ENCODE peak calls at places on chromosomes 12 and 14, in six cellular contexts. Q is BJ, U is esophagus muscularis mucosa, W is RWPE2, Y is RWPE1, H is left ventricle myocardium inferior. M is an unnamed sample.

GRCh38 chr12:30725739-30726138 is 29.0 kb downstream of the CAPRIN2 start:
- DNase-seq in Q (peak; percentile 41), U (no peak), W (no peak), Y (peak; percentile 84), H (no peak), M (no peak)

GRCh38 chr12:107360472-107360871 is 267.1 kb upstream of the CRY1 start:
- DNase-seq in Q (no peak), U (no peak), W (no peak), Y (peak; percentile 9), H (no peak), M (no peak)

GRCh38 chr14:33564774-33565630 is 385.9 kb downstream of the EGLN3 start:
- DNase-seq in Q (no peak), U (no peak), W (no peak), Y (peak; percentile 80), H (no peak), M (no peak)

GRCh38 chr14:104724981-104725771 is 1.1 kb downstream of the ADSS1 start:
- DNase-seq in Q (no peak), U (no peak), W (no peak), Y (no peak), H (peak; percentile 70), M (no peak)

GRCh38 chr12:82896979-82897378 is 210.3 kb downstream of the TMTC2 start:
- DNase-seq in Q (no peak), U (no peak), W (no peak), Y (peak; percentile 73), H (no peak), M (no peak)

GRCh38 chr14:57831981-57832380 is 33.9 kb downstream of the SLC35F4 start:
- DNase-seq in Q (no peak), U (no peak), W (no peak), Y (no peak), H (no peak), M (no peak)

GRCh38 chr12:124795081-124795948 is 68.3 kb downstream of the SCARB1 start:
- DNase-seq in Q (no peak), U (no peak), W (no peak), Y (no peak), H (no peak), M (no peak)

GRCh38 chr14:87111741-87112140 is 881.2 kb downstream of the GALC start:
- DNase-seq in Q (no peak), U (no peak), W (no peak), Y (no peak), H (no peak), M (no peak)

GRCh38 chr12:54282949-54283593 is 2.5 kb downstream of the HNRNPA1 start:
- DNase-seq in Q (no peak), U (no peak), W (no peak), Y (no peak), H (peak; percentile 31), M (no peak)

GRCh38 chr14:87630808-87631207 is 362.2 kb downstream of the GALC start:
- DNase-seq in Q (no peak), U (no peak), W (no peak), Y (no peak), H (no peak), M (no peak)

GRCh38 chr12:27163048-27163715 is 80.8 kb upstream of the C12orf71 start:
- DNase-seq in Q (no peak), U (no peak), W (no peak), Y (no peak), H (no peak), M (no peak)

GRCh38 chr14:91416744-91417133 is 881 bp downstream of the CCDC88C start:
- DNase-seq in Q (no peak), U (no peak), W (no peak), Y (peak; percentile 21), H (no peak), M (no peak)

GRCh38 chr12:120079352-120080042 is 37.1 kb downstream of the RAB35 start:
- DNase-seq in Q (no peak), U (no peak), W (no peak), Y (peak; percentile 80), H (no peak), M (no peak)

GRCh38 chr12:12807970-12808702 is 5.0 kb upstream of the DDX47 start:
- DNase-seq in Q (no peak), U (no peak), W (no peak), Y (no peak), H (peak; percentile 44), M (no peak)

GRCh38 chr12:109833307-109834189 is at the start of gene TRPV4:
- DNase-seq in Q (no peak), U (no peak), W (no peak), Y (no peak), H (peak; percentile 25), M (no peak)

GRCh38 chr12:83102499-83102898 is 415.8 kb downstream of the TMTC2 start:
- DNase-seq in Q (no peak), U (no peak), W (no peak), Y (no peak), H (no peak), M (no peak)

GRCh38 chr12:29783773-29784666 is at the start of gene TMTC1:
- DNase-seq in Q (no peak), U (no peak), W (peak; percentile 34), Y (peak; percentile 9), H (peak; percentile 90), M (peak; percentile 91)

GRCh38 chr14:105010891-105011291 is 10.0 kb downstream of the CDCA4 start:
- DNase-seq in Q (no peak), U (no peak), W (no peak), Y (no peak), H (no peak), M (no peak)

GRCh38 chr12:28793767-28794166 is 355.3 kb upstream of the FAR2 start:
- DNase-seq in Q (no peak), U (no peak), W (no peak), Y (no peak), H (no peak), M (no peak)

GRCh38 chr14:106044949-106045596 is 518.7 kb downstream of the TMEM121 start:
- DNase-seq in Q (no peak), U (no peak), W (no peak), Y (no peak), H (no peak), M (no peak)

GRCh38 chr14:68178282-68178681 is 358.7 kb downstream of the RAD51B start:
- DNase-seq in Q (no peak), U (no peak), W (no peak), Y (no peak), H (no peak), M (no peak)

DNA sequence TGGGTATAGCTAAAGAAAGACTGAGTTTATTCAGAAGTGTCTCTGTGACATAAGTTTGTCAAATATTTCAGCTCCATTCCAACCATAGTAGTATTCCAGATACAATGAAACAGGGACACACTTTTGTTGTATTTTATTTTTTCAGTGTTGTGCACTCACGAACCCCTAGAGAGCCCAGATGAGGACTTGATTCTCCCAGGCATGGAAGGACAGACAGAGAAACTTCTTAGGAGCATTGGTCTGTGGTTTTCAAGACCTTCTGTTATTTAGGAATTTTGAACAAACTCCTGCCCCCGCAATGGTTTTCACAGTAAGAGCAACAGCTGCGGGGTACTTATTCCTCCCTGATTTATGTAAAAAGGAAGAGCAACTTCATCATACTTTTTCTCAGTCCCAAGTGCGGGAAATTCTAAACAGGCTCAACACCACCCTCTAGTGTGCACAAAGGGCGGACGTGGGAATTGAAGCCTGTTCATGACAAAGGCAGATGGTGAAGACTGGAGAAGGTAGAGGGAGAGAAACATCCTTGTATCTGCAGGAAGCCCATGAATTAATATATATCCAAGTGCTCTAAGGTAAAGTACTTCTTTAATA is 147.6 kb downstream of the PAH start:
- DNase-seq in Q (peak; percentile 49), U (no peak), W (no peak), Y (peak; percentile 56), H (peak; percentile 23), M (no peak)
- TF ChIP-seq CTCF in Q (peak; percentile 84), U (peak; percentile 55), W (peak; percentile 70), Y (peak; percentile 50), H (peak; percentile 67), M (peak; percentile 77)

GRCh38 chr12:57853864-57854556 is 7.5 kb upstream of the CTDSP2 start:
- DNase-seq in Q (no peak), U (no peak), W (no peak), Y (no peak), H (no peak), M (no peak)

GRCh38 chr12:57850924-57851323 is 4.4 kb upstream of the CTDSP2 start:
- DNase-seq in Q (no peak), U (no peak), W (no peak), Y (no peak), H (no peak), M (no peak)

GRCh38 chr12:57851552-57852186 is 5.1 kb upstream of the CTDSP2 start:
- DNase-seq in Q (no peak), U (no peak), W (no peak), Y (no peak), H (no peak), M (no peak)

GRCh38 chr12:57852195-57852594 is 5.7 kb upstream of the CTDSP2 start:
- DNase-seq in Q (no peak), U (no peak), W (no peak), Y (no peak), H (peak; percentile 59), M (no peak)

DNA sequence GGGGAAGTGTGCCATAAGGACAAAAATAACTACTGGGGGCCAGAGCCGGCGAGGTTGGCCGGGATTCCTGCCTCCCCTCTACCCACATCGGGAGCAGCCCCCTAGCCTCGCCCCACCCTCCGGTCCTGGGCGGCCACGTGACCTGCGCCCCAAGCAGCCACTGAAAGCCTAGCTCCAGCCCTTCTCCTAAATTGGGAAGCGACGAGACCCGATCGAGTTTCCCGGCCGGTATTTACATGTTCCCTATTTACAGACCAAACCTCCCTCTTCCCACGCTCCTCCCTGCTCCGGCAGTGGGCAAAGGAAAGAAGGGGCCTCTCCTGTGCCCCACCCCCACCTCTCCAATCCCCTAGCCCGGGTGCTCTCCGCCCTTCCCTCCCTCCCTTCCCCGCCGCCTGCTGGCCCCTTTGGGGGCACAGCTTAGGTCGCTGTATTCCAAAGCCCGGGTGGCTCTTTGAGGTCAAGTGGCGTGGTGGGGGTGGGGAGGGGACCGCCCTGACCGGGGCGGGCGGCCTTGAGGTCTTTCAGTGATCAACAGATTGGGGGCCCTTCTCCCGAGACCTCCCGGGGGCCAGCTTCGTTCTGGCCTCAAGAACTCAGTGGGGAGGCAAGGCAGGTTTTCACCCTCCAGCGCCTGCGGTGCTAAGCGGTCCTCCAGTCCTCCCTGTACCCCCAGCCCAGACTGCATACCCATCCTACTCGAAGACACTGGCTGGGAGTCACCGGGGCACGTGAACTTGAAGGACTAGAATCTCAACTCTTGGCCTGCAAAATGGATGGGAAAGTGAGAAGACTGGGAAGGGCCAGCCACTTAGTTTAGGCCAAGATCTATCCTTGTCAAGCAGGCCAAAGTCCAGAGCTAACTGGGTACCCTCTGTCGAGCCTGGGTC is 6.3 kb upstream of the CTDSP2 start:
- DNase-seq in Q (no peak), U (no peak), W (no peak), Y (no peak), H (peak; percentile 56), M (no peak)
- TF ChIP-seq CTCF in Q (peak; percentile 28), U (peak; percentile 42), W (no peak), Y (no peak), H (peak; percentile 41), M (no peak)

GRCh38 chr12:14138495-14138894 is 157.1 kb upstream of the GRIN2B start:
- DNase-seq in Q (no peak), U (no peak), W (no peak), Y (no peak), H (no peak), M (no peak)
- TF ChIP-seq CTCF in Q (no peak), U (no peak), W (no peak), Y (no peak), H (no peak), M (no peak)

DNA sequence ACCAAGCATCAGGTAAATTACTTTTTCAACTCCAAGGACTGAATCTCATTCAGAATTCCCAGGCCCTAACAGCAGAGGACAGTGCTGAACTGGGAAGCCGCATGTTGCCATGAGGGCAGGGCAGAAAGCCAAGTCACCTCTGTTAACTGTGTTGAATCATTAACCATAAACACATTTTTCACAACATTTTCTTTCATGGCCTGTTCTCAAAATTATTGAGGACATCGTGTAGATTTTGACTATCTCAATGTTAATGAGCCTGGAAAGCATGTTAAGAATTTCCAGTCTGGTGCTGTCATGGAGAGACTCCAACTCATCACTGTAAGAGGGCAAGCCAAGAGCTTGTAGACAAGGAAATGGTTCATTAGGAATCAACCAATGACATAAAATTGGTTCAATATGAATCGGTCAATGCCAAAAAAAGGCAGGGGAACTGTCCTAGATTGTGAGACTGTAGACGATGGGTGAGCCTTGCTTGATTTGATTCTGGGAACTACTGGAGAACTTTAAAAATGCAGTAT is 33.7 kb downstream of the CPM start:
- DNase-seq in Q (peak; percentile 74), U (no peak), W (no peak), Y (peak; percentile 41), H (no peak), M (no peak)
- TF ChIP-seq CTCF in Q (peak; percentile 77), U (peak; percentile 28), W (peak; percentile 78), Y (no peak), H (peak; percentile 44), M (peak; percentile 33)